ENCODE peak calls at places on chromosomes 16 and 17, in seven cellular contexts. G, W, X, M, Q, Z and I are unnamed samples.

GRCh38 chr16:17277981-17278381 is 192.8 kb downstream of the XYLT1 start:
- DNase-seq in Q (no peak), X (no peak), M (peak; percentile 51), Z (peak; percentile 7), G (peak; percentile 28), W (peak; percentile 61), I (no peak)

GRCh38 chr17:80447790-80448189 is 28.6 kb downstream of the NPTX1 start:
- DNase-seq in M (no peak), W (no peak), Q (no peak), G (no peak), X (no peak), Z (no peak), I (no peak)

GRCh38 chr17:3385869-3386816 is at the start of gene OR3A2:
- DNase-seq in W (no peak), M (peak; percentile 68), Z (no peak), G (no peak), Q (no peak), X (no peak), I (no peak)

GRCh38 chr17:56756536-56756935 is 77.2 kb downstream of the C17orf67 start:
- DNase-seq in Q (no peak), Z (peak; percentile 98), M (no peak), W (no peak), X (no peak), G (peak; percentile 31), I (no peak)

GRCh38 chr16:86952769-86953168 is 364.4 kb downstream of the C16orf95 start:
- DNase-seq in G (no peak), X (no peak), W (no peak), Z (peak; percentile 61), Q (no peak), M (no peak), I (no peak)

GRCh38 chr17:8012045-8012580 is 9.7 kb downstream of the GUCY2D start:
- DNase-seq in Q (no peak), M (no peak), X (no peak), Z (no peak), G (no peak), W (no peak), I (no peak)

GRCh38 chr16:29675811-29676643 is 3.0 kb upstream of the QPRT start:
- DNase-seq in M (no peak), Q (no peak), X (no peak), Z (peak; percentile 18), W (no peak), G (peak; percentile 37), I (no peak)

GRCh38 chr17:56038136-56038535 is 115.1 kb upstream of the ANKFN1 start:
- DNase-seq in Z (no peak), W (no peak), M (no peak), G (no peak), Q (no peak), X (no peak), I (no peak)

GRCh38 chr17:2852211-2852610 is 56.0 kb downstream of the RAP1GAP2 start:
- DNase-seq in X (no peak), Q (no peak), Z (no peak), G (no peak), M (no peak), W (no peak), I (no peak)

GRCh38 chr16:12484987-12485386 is 318.7 kb downstream of the CPPED1 start:
- DNase-seq in M (no peak), X (no peak), Q (no peak), Z (no peak), G (no peak), W (peak; percentile 70), I (no peak)

GRCh38 chr16:57264950-57265371 is 19.5 kb downstream of the PLLP start:
- DNase-seq in G (no peak), Z (no peak), X (no peak), M (no peak), W (peak; percentile 94), Q (peak; percentile 86), I (no peak)

GRCh38 chr17:7997186-7997585 is 5.2 kb upstream of the GUCY2D start:
- DNase-seq in Q (no peak), W (peak; percentile 73), G (peak; percentile 68), M (peak; percentile 50), X (no peak), Z (peak; percentile 36), I (no peak)

GRCh38 chr17:78891406-78892061 is 11.5 kb downstream of the CEP295NL start:
- DNase-seq in Q (no peak), W (no peak), G (no peak), M (no peak), Z (no peak), X (no peak), I (no peak)

GRCh38 chr17:17890773-17891759 is 54.3 kb upstream of the SREBF1 start:
- DNase-seq in X (no peak), G (peak; percentile 91), Q (peak; percentile 58), W (peak; percentile 57), M (peak; percentile 83), Z (peak; percentile 72), I (peak; percentile 20)

GRCh38 chr16:56932588-56933265 is 785 bp downstream of the HERPUD1 start:
- DNase-seq in W (peak; percentile 80), M (peak; percentile 88), X (peak; percentile 91), Z (peak; percentile 69), G (peak; percentile 66), Q (peak; percentile 86), I (no peak)

GRCh38 chr17:58281511-58282011 is 826 bp upstream of the MPO start:
- DNase-seq in G (no peak), Q (no peak), W (no peak), X (no peak), Z (no peak), M (no peak), I (no peak)

GRCh38 chr16:30473231-30474061 is 904 bp downstream of the ITGAL start:
- DNase-seq in M (no peak), Q (no peak), W (no peak), Z (no peak), G (no peak), X (no peak), I (peak; percentile 57)

GRCh38 chr17:42230225-42230624 is 35.9 kb upstream of the GHDC start:
- DNase-seq in G (no peak), Z (no peak), Q (no peak), W (no peak), X (no peak), M (no peak), I (no peak)

GRCh38 chr16:89530401-89531381 is 22.5 kb downstream of the SPG7 start:
- DNase-seq in Q (no peak), W (no peak), M (no peak), Z (no peak), X (no peak), G (no peak), I (no peak)

GRCh38 chr17:11608396-11608795 is 10.1 kb downstream of the DNAH9 start:
- DNase-seq in Z (no peak), M (peak; percentile 93), Q (peak; percentile 58), G (no peak), X (peak; percentile 66), W (peak; percentile 30), I (no peak)

GRCh38 chr17:16287563-16288027 is 65.7 kb downstream of the CENPV start:
- DNase-seq in M (no peak), X (no peak), Q (no peak), G (no peak), Z (peak; percentile 87), W (peak; percentile 37), I (no peak)

GRCh38 chr17:16286009-16286946 is 67.0 kb downstream of the CENPV start:
- DNase-seq in X (peak; percentile 91), Z (peak; percentile 98), Q (peak; percentile 88), G (peak; percentile 99), W (peak; percentile 86), M (peak; percentile 80), I (peak; percentile 82)

GRCh38 chr17:16283705-16284104 is 66.7 kb downstream of the PIGL start:
- DNase-seq in Z (peak; percentile 88), G (no peak), X (no peak), Q (no peak), W (no peak), M (no peak), I (no peak)

GRCh38 chr17:16286947-16287562 is 66.2 kb downstream of the CENPV start:
- DNase-seq in W (no peak), Q (no peak), M (no peak), Z (no peak), X (peak; percentile 68), G (no peak), I (no peak)

GRCh38 chr17:16285646-16286008 is 67.6 kb downstream of the CENPV start:
- DNase-seq in M (no peak), Q (no peak), G (no peak), X (no peak), W (no peak), Z (no peak), I (no peak)
- TF ChIP-seq CTCF in M (no peak), Q (no peak), G (peak; percentile 88), X (peak; percentile 31), W (peak; percentile 44), Z (peak; percentile 45), I (peak; percentile 37)

DNA sequence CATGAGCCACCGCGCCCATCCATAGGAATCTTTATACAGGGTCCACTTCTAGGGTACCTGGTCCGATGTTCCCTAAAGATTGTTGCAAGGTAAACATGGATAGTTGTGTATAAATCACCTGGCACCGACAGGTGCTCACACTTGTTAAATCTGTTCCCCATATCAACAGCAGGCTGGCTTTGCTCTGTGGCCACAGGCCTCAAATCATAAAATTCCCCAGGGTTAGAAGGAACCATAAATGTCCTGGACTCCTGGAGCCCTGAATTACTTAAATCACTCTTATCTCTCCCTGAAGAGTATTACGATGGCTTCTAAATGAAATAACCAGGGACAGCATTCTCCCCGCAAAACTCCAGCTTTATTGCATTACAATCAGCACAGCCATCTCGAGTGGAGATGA is 23.0 kb downstream of the DYNLRB2 start:
- DNase-seq in W (no peak), Z (no peak), X (no peak), G (no peak), M (no peak), Q (no peak), I (no peak)
- H3K4me3 ChIP-seq in W (no peak overlapping the region), Z (no peak overlapping the region), X (no peak overlapping the region), G (no peak overlapping the region), M (no peak overlapping the region), Q (no peak overlapping the region), I (no peak overlapping the region)

GRCh38 chr16:25051446-25052160 is 36.4 kb upstream of the ARHGAP17 start:
- DNase-seq in Q (no peak), G (no peak), W (no peak), M (no peak), Z (peak; percentile 84), X (no peak), I (no peak)
- H3K27ac ChIP-seq in Q (peak overlapping the region; percentile 80), G (peak overlapping the region; percentile 95), W (peak overlapping the region; percentile 93), M (no peak overlapping the region), Z (no peak overlapping the region), X (peak overlapping the region; percentile 59), I (no peak overlapping the region)

DNA sequence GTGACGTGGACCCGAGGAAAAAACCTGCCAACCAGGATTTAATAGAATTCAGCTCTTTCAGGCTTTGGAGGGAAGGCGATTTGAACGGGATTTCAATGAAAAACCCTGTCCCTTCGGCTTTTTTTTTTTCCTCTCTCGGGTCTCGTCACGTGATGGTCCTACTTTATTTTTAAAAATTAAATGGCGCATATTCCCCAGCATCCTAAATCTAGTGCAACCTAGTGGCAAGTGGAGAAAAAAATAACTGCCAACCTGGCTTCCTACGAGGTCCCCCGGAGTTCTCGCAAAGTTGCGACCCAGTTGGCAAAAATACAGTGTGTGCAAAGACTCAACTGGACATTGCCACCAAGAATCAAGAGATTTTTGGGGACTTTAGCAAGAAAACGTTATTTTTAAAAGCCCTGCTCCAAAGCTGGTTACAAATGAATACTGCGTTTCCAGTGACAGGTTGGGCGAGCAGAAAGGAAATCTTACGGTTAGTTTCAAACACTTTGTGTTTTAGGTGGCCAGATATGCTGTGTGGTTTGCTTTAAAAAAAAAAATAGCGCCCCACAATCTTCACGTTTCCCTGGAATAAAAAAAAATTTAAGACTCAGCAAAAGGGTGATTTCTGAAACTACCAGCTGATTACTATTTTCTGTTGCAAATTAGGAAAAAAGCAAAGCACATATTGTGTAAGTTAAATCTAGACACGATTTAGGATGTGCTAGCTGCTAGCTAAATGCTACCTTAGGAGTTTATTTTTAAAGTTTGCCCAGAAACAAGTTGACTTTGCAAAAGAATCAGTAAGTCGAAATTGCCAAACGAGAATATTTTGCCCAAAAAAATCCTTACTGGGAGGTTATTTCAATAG is 725 bp upstream of the MARF1 start:
- DNase-seq in Z (peak; percentile 59), X (no peak), Q (no peak), M (peak; percentile 33), G (peak; percentile 61), W (no peak), I (no peak)
- TF ChIP-seq CTCF in Z (peak; percentile 50), X (peak; percentile 42), Q (peak; percentile 30), M (peak; percentile 60), G (peak; percentile 52), W (peak; percentile 47), I (peak; percentile 26)